ENCODE peak calls at places on chromosome 1, in six cellular contexts. H is spleen, Z is esophagus muscularis mucosa, O is prostate gland, T is HepG2, I is sigmoid colon. V is an unnamed sample.

GRCh38 chr1:40032240-40032891 is 8.2 kb upstream of the CAP1 start:
- DNase-seq in H (no peak), Z (no peak), O (peak), T (peak), I (no peak), V (peak)

GRCh38 chr1:156803086-156803851 is 13.4 kb downstream of the SH2D2A start:
- DNase-seq in H (no peak), Z (no peak), O (no peak), T (no peak), I (no peak), V (no peak)

GRCh38 chr1:36223373-36223995 is 759 bp upstream of the THRAP3 start:
- DNase-seq in H (no peak), Z (no peak), O (peak), T (no peak), I (no peak), V (peak)

GRCh38 chr1:25697426-25698220 is 81.0 kb downstream of the MAN1C1 start:
- DNase-seq in H (no peak), Z (no peak), O (no peak), T (no peak), I (no peak), V (no peak)

GRCh38 chr1:10776206-10776905 is 20.1 kb downstream of the CASZ1 start:
- DNase-seq in H (no peak), Z (no peak), O (peak), T (no peak), I (no peak), V (no peak)

GRCh38 chr1:46941135-46941694 is at the start of gene CYP4A11:
- DNase-seq in H (no peak), Z (no peak), O (no peak), T (no peak), I (no peak), V (no peak)

GRCh38 chr1:20437640-20438039 is 48.4 kb downstream of the CAMK2N1 start:
- DNase-seq in H (no peak), Z (no peak), O (no peak), T (no peak), I (no peak), V (no peak)

GRCh38 chr1:74180490-74180889 is 17.5 kb downstream of the LRRIQ3 start:
- DNase-seq in H (no peak), Z (no peak), O (no peak), T (no peak), I (no peak), V (no peak)

GRCh38 chr1:44707959-44708831 is 22.8 kb downstream of the RNU5D-1 start:
- DNase-seq in H (peak), Z (no peak), O (no peak), T (peak), I (no peak), V (no peak)

GRCh38 chr1:41874350-41874749 is 44.4 kb downstream of the HIVEP3 start:
- DNase-seq in H (no peak), Z (no peak), O (no peak), T (no peak), I (no peak), V (no peak)

GRCh38 chr1:195604287-195604686 is 1004.0 kb downstream of the KCNT2 start:
- DNase-seq in H (no peak), Z (no peak), O (no peak), T (no peak), I (no peak), V (no peak)

GRCh38 chr1:83838573-83838972 is 160.4 kb downstream of the TTLL7 start:
- DNase-seq in H (no peak), Z (no peak), O (no peak), T (no peak), I (no peak), V (no peak)

GRCh38 chr1:212482352-212483153 is 49.8 kb downstream of the NENF start:
- DNase-seq in H (no peak), Z (no peak), O (no peak), T (no peak), I (no peak), V (no peak)

DNA sequence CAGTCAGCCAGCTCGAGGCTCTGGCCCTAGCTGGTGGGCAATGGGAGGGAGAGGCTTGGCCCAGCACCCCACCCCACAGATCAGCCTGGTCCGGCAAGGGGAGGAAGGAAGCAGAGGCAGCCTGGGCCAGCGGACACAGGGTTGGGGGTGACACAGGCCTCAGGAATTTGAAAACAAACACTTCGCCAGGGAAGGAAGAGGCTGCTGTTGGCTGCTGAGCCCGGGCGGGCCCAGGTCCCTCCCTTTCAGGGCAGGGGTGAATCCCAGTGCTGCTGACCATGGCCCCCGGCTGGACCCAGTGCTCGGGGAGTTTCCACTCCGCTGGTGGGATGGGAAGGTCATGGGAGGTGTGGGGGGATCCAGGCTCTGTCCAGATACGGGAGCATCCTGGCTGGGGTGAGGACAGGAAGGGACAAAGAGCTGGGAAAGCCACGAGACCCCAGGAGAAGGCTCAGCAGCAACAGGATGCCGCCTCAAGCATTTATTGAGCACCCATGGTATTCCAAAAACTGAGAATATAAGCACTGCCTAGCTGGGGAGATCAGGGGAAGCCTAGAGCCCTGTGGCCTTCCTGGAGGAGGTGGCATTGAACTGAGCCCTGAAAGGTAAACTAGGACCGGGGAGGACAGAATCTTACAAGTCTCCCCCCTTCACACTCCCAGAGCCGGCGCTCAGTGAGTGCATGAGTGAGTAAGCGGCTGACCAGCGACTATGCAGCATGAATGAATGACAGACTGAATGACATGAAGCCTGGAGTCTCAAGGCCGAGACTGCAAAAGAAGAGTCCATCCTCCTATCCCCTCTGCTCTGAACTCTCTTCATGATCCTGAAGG is 26.2 kb upstream of the EPHA2 start:
- DNase-seq in H (peak), Z (peak), O (peak), T (peak), I (peak), V (no peak)
- TF ChIP-seq POLR2AphosphoS5 in H (peak), Z (peak), O (peak), T (peak), I (peak), V (peak)

GRCh38 chr1:197837911-197838310 is 62.6 kb upstream of the DENND1B start:
- DNase-seq in H (no peak), Z (no peak), O (no peak), T (peak), I (no peak), V (no peak)

GRCh38 chr1:197841158-197841557 is 61.3 kb upstream of the C1orf53 start:
- DNase-seq in H (no peak), Z (no peak), O (no peak), T (peak), I (no peak), V (no peak)

GRCh38 chr1:197841828-197842573 is 60.4 kb upstream of the C1orf53 start:
- DNase-seq in H (no peak), Z (no peak), O (no peak), T (no peak), I (no peak), V (no peak)

GRCh38 chr1:197838836-197839235 is 63.6 kb upstream of the DENND1B start:
- DNase-seq in H (no peak), Z (no peak), O (no peak), T (no peak), I (no peak), V (no peak)
- TF ChIP-seq POLR2AphosphoS5 in H (no peak), Z (no peak), O (no peak), T (no peak), I (no peak), V (no peak)

DNA sequence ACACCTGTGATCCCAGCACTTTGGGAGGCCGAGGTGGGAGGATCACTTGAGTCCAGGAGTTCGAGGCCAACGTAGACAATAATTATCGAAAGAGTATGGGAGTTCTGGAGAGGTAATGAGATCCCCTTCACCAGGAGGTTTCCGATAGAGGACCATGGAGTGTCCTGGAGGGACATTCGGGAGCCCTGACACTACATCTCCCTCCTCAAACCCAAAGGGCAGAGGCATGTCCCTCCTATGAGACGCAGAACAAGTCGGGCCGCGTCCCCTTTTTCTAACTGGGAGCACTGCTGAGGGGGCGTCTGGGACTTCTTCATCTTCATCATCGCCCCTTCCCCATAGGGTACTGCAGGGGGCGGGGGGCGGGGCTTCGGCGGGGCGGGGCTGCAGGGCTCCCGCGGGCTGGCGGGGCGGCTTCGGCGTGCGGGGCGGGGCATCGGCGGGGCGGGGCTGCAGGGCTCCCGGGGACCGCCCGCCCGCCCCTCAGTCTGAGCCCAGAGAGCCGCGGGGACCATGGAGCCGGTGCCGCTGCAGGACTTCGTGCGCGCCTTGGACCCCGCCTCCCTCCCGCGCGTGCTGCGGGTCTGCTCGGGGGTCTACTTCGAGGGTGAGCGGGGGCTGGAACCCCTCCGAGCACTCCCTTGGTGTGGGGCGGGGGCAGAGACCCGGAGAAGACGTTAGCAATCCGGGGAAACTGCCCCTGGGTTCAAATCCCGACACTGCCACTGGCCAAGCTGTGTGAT is at the start of gene THEMIS2:
- DNase-seq in H (peak), Z (no peak), O (no peak), T (no peak), I (peak), V (no peak)
- TF ChIP-seq POLR2AphosphoS5 in H (peak), Z (peak), O (peak), T (no peak), I (peak), V (no peak)

GRCh38 chr1:150575518-150576366 is 3.7 kb downstream of the MCL1 start:
- DNase-seq in H (no peak), Z (no peak), O (no peak), T (no peak), I (no peak), V (no peak)
- TF ChIP-seq POLR2AphosphoS5 in H (no peak), Z (no peak), O (peak), T (no peak), I (no peak), V (no peak)

GRCh38 chr1:221069178-221069903 is 190.1 kb downstream of the HLX start:
- DNase-seq in H (peak), Z (no peak), O (no peak), T (no peak), I (no peak), V (no peak)
- TF ChIP-seq POLR2AphosphoS5 in H (no peak), Z (no peak), O (no peak), T (no peak), I (no peak), V (no peak)

GRCh38 chr1:66271216-66271903 is 262.6 kb upstream of the SGIP1 start:
- DNase-seq in H (no peak), Z (peak), O (peak), T (no peak), I (peak), V (peak)
- TF ChIP-seq POLR2AphosphoS5 in H (no peak), Z (peak), O (peak), T (no peak), I (peak), V (no peak)

DNA sequence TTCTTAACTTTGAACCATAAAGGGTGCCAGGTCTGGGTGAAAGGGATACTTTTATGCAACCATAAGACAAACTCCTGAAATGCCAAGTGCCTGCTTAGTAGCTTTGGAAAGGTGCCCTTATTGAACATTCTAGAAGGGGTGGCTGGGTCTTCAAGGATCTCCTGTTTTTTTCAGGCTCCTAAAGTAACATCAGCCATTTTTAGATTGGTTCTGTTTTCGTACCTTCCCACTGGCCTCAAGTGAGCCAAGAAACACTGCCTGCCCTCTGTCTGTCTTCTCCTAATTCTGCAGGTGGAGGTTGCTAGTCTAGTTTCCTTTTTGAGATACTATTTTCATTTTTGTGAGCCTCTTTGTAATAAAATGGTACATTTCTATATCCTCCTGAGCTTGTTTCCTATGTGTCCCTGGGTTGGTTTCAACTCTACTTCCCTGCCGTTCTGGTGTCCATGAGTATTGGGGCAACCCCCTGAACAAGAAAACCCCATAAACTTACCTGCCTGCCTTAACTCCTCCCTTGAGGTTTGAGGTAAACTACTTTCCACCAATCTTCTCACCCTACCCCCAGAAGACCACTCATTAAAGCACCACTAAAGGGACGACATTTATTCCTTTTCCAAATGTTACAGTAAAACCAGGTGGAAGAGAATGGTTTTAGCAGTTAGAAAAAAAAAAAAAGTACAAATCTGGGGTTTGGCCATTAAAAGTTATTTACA is 2.6 kb downstream of the MARCKSL1 start:
- DNase-seq in H (no peak), Z (no peak), O (no peak), T (no peak), I (no peak), V (no peak)
- TF ChIP-seq POLR2AphosphoS5 in H (no peak), Z (no peak), O (no peak), T (no peak), I (no peak), V (no peak)

GRCh38 chr1:228013322-228014234 is 6.8 kb downstream of the WNT3A start:
- DNase-seq in H (peak), Z (no peak), O (peak), T (no peak), I (peak), V (no peak)
- TF ChIP-seq POLR2AphosphoS5 in H (no peak), Z (no peak), O (peak), T (no peak), I (no peak), V (no peak)

GRCh38 chr1:84991097-84991890 is 5.6 kb downstream of the MCOLN2 start:
- DNase-seq in H (no peak), Z (no peak), O (no peak), T (no peak), I (no peak), V (no peak)
- TF ChIP-seq POLR2AphosphoS5 in H (no peak), Z (no peak), O (no peak), T (no peak), I (no peak), V (no peak)

V was measured in Panc1.